ENCODE peak calls at places on chromosomes 4 and X, in eight cellular contexts. V, F, K, O, Z, H, D and W are unnamed samples.

GRCh38 chr4:35934370-35934981 is 309.8 kb downstream of the ARAP2 start:
- DNase-seq in V (no peak), F (no peak), K (no peak), O (peak; percentile 31), Z (peak; percentile 1), H (peak; percentile 34), D (no peak), W (no peak)

GRCh38 chr4:122874194-122874593 is 47.6 kb downstream of the FGF2 start:
- DNase-seq in V (no peak), F (no peak), K (no peak), O (peak; percentile 77), Z (no peak), H (no peak), D (no peak), W (no peak)

GRCh38 chr4:3783691-3784306 is 17.6 kb downstream of the ADRA2C start:
- DNase-seq in V (no peak), F (no peak), K (peak; percentile 77), O (no peak), Z (no peak), H (no peak), D (no peak), W (peak; percentile 24)

GRCh38 chr4:185101354-185101890 is 41.6 kb upstream of the SLC25A4 start:
- DNase-seq in V (no peak), F (no peak), K (no peak), O (no peak), Z (no peak), H (no peak), D (no peak), W (no peak)

GRCh38 chr4:41080964-41081363 is 133.4 kb downstream of the APBB2 start:
- DNase-seq in V (no peak), F (no peak), K (no peak), O (no peak), Z (no peak), H (no peak), D (no peak), W (no peak)

GRCh38 chrX:13398073-13398823 is 78.4 kb upstream of the ATXN3L start:
- DNase-seq in V (no peak), F (peak; percentile 45), K (peak; percentile 98), O (peak; percentile 98), Z (no peak), H (no peak), D (peak; percentile 83), W (peak; percentile 20)

GRCh38 chr4:54852602-54853001 is 194.8 kb downstream of the KIT start:
- DNase-seq in V (no peak), F (no peak), K (no peak), O (no peak), Z (no peak), H (no peak), D (no peak), W (no peak)

GRCh38 chrX:120308959-120309872 is 2.0 kb downstream of the TMEM255A start:
- DNase-seq in V (no peak), F (peak; percentile 74), K (peak; percentile 87), O (no peak), Z (peak; percentile 57), H (peak; percentile 60), D (no peak), W (peak; percentile 80)

GRCh38 chr4:119038465-119038864 is 97.2 kb upstream of the MYOZ2 start:
- DNase-seq in V (no peak), F (no peak), K (no peak), O (no peak), Z (no peak), H (no peak), D (no peak), W (no peak)

GRCh38 chr4:55214172-55214571 is 88.8 kb upstream of the KDR start:
- DNase-seq in V (no peak), F (no peak), K (peak; percentile 62), O (no peak), Z (no peak), H (peak; percentile 39), D (no peak), W (no peak)